ENCODE peak calls at places on chromosome 10, in nine cellular contexts. One of them, this sample, is unnamed.
A peak's percentile ranks its signal among the peaks of the same experiment; 100 is the strongest.

GRCh38 chr10:6034371-6034770 is 27.8 kb downstream of the IL2RA start:
- DNase-seq in DMS 273 treated with DMSO at 0.1 percent for 48 hours: no peak
- DNase-seq in pons: no peak
- DNase-seq in H7: no peak
- DNase-seq in cardiac fibroblast: no peak
- DNase-seq in activated CD4-positive, alpha-beta T cell treated with anti-CD3 and anti-CD28 coated beads for 48 hours: no peak
- DNase-seq in GM20000: no peak
- DNase-seq in neural progenitor cell: no peak
- DNase-seq in G401: no peak
- DNase-seq in this sample: no peak

GRCh38 chr10:5775705-5776104 is 37.5 kb downstream of the GDI2 start:
- DNase-seq in DMS 273 treated with DMSO at 0.1 percent for 48 hours: no peak
- DNase-seq in pons: peak; percentile 14
- DNase-seq in H7: peak; percentile 19
- DNase-seq in cardiac fibroblast: no peak
- DNase-seq in activated CD4-positive, alpha-beta T cell treated with anti-CD3 and anti-CD28 coated beads for 48 hours: peak; percentile 85
- DNase-seq in GM20000: peak; percentile 12
- DNase-seq in neural progenitor cell: no peak
- DNase-seq in G401: no peak
- DNase-seq in this sample: no peak

GRCh38 chr10:13700461-13701144 is 113.8 kb downstream of the PRPF18 start:
- DNase-seq in DMS 273 treated with DMSO at 0.1 percent for 48 hours: no peak
- DNase-seq in pons: no peak
- DNase-seq in H7: no peak
- DNase-seq in cardiac fibroblast: no peak
- DNase-seq in activated CD4-positive, alpha-beta T cell treated with anti-CD3 and anti-CD28 coated beads for 48 hours: no peak
- DNase-seq in GM20000: no peak
- DNase-seq in neural progenitor cell: no peak
- DNase-seq in G401: no peak
- DNase-seq in this sample: no peak

GRCh38 chr10:127849896-127850295 is 42.8 kb downstream of the CLRN3 start:
- DNase-seq in DMS 273 treated with DMSO at 0.1 percent for 48 hours: no peak
- DNase-seq in pons: no peak
- DNase-seq in H7: no peak
- DNase-seq in cardiac fibroblast: no peak
- DNase-seq in activated CD4-positive, alpha-beta T cell treated with anti-CD3 and anti-CD28 coated beads for 48 hours: no peak
- DNase-seq in GM20000: no peak
- DNase-seq in neural progenitor cell: peak; percentile 82
- DNase-seq in G401: no peak
- DNase-seq in this sample: peak; percentile 35

GRCh38 chr10:24616536-24616935 is 107.2 kb downstream of the ARHGAP21 start:
- DNase-seq in DMS 273 treated with DMSO at 0.1 percent for 48 hours: no peak
- DNase-seq in pons: no peak
- DNase-seq in H7: no peak
- DNase-seq in cardiac fibroblast: peak; percentile 53
- DNase-seq in activated CD4-positive, alpha-beta T cell treated with anti-CD3 and anti-CD28 coated beads for 48 hours: no peak
- DNase-seq in GM20000: no peak
- DNase-seq in neural progenitor cell: no peak
- DNase-seq in G401: no peak
- DNase-seq in this sample: no peak

GRCh38 chr10:5788969-5789368 is 24.3 kb downstream of the GDI2 start:
- DNase-seq in DMS 273 treated with DMSO at 0.1 percent for 48 hours: no peak
- DNase-seq in pons: no peak
- DNase-seq in H7: no peak
- DNase-seq in cardiac fibroblast: no peak
- DNase-seq in activated CD4-positive, alpha-beta T cell treated with anti-CD3 and anti-CD28 coated beads for 48 hours: no peak
- DNase-seq in GM20000: no peak
- DNase-seq in neural progenitor cell: no peak
- DNase-seq in G401: no peak
- DNase-seq in this sample: no peak

GRCh38 chr10:91672021-91672608 is 39.2 kb upstream of the PPP1R3C start:
- DNase-seq in DMS 273 treated with DMSO at 0.1 percent for 48 hours: peak; percentile 87
- DNase-seq in pons: no peak
- DNase-seq in H7: no peak
- DNase-seq in cardiac fibroblast: peak; percentile 57
- DNase-seq in activated CD4-positive, alpha-beta T cell treated with anti-CD3 and anti-CD28 coated beads for 48 hours: no peak
- DNase-seq in GM20000: no peak
- DNase-seq in neural progenitor cell: peak; percentile 59
- DNase-seq in G401: no peak
- DNase-seq in this sample: peak; percentile 66

GRCh38 chr10:98485959-98486358 is 39.2 kb upstream of the HPS1 start:
- DNase-seq in DMS 273 treated with DMSO at 0.1 percent for 48 hours: no peak
- DNase-seq in pons: no peak
- DNase-seq in H7: peak; percentile 18
- DNase-seq in cardiac fibroblast: peak; percentile 12
- DNase-seq in activated CD4-positive, alpha-beta T cell treated with anti-CD3 and anti-CD28 coated beads for 48 hours: no peak
- DNase-seq in GM20000: no peak
- DNase-seq in neural progenitor cell: no peak
- DNase-seq in G401: no peak
- DNase-seq in this sample: no peak

GRCh38 chr10:12801214-12802087 is 200.1 kb downstream of the CCDC3 start:
- DNase-seq in DMS 273 treated with DMSO at 0.1 percent for 48 hours: no peak
- DNase-seq in pons: no peak
- DNase-seq in H7: no peak
- DNase-seq in cardiac fibroblast: no peak
- DNase-seq in activated CD4-positive, alpha-beta T cell treated with anti-CD3 and anti-CD28 coated beads for 48 hours: no peak
- DNase-seq in GM20000: no peak
- DNase-seq in neural progenitor cell: no peak
- DNase-seq in G401: no peak
- DNase-seq in this sample: no peak

GRCh38 chr10:62665771-62666170 is 138.7 kb upstream of the ADO start:
- DNase-seq in DMS 273 treated with DMSO at 0.1 percent for 48 hours: no peak
- DNase-seq in pons: peak; percentile 96
- DNase-seq in H7: no peak
- DNase-seq in cardiac fibroblast: no peak
- DNase-seq in activated CD4-positive, alpha-beta T cell treated with anti-CD3 and anti-CD28 coated beads for 48 hours: no peak
- DNase-seq in GM20000: no peak
- DNase-seq in neural progenitor cell: no peak
- DNase-seq in G401: no peak
- DNase-seq in this sample: no peak